ENCODE peak calls at places on chromosomes 16 and 17, in nine cellular contexts. P, U, C, R, Y, W, Q, B and N are unnamed samples. For H3K4me1, the result is how much of the 10 kb centered on the place peaks cover.

GRCh38 chr17:28728364-28729200 is at the start of gene NEK8:
- DNase-seq in W (peak), P (peak), B (peak), Y (peak), C (peak), Q (peak), R (peak), U (peak), N (no peak)

GRCh38 chr17:80071116-80071980 is 30.0 kb upstream of the GAA start:
- DNase-seq in P (no peak), U (peak), R (no peak), B (no peak), Q (peak), W (peak), Y (peak), C (peak), N (no peak)

GRCh38 chr16:10776280-10776679 is 32.6 kb downstream of the NUBP1 start:
- DNase-seq in R (no peak), B (no peak), Y (no peak), P (no peak), Q (no peak), C (no peak), W (no peak), U (no peak), N (no peak)

GRCh38 chr16:72013888-72014538 is 5.5 kb downstream of the DHODH start:
- DNase-seq in C (peak), R (no peak), P (no peak), B (peak), Y (no peak), W (peak), Q (no peak), U (no peak), N (no peak)

GRCh38 chr16:85984947-85985451 is 86.0 kb downstream of the IRF8 start:
- DNase-seq in W (no peak), B (peak), C (peak), U (no peak), P (no peak), Y (no peak), Q (no peak), R (no peak), N (no peak)

GRCh38 chr16:85266857-85267256 is 154.6 kb upstream of the CIBAR2 start:
- DNase-seq in P (no peak), U (no peak), C (no peak), Q (no peak), Y (no peak), B (no peak), W (no peak), R (no peak), N (no peak)

GRCh38 chr16:35506018-35506897 is 2046.8 kb downstream of the TP53TG3F start:
- DNase-seq in P (no peak), C (no peak), B (no peak), Y (no peak), W (no peak), U (no peak), Q (no peak), R (no peak), N (no peak)

GRCh38 chr17:58252141-58252540 is 13.8 kb downstream of the LPO start:
- DNase-seq in W (no peak), P (no peak), Q (no peak), C (no peak), U (no peak), B (no peak), R (no peak), Y (no peak), N (no peak)

GRCh38 chr17:1779571-1780074 is 17.8 kb downstream of the SERPINF1 start:
- DNase-seq in U (peak), Q (peak), B (no peak), W (peak), R (no peak), Y (no peak), C (peak), P (no peak), N (no peak)

GRCh38 chr16:28264656-28265055 is 27.7 kb upstream of the SBK1 start:
- DNase-seq in C (peak), R (no peak), Q (peak), Y (no peak), W (peak), B (no peak), U (no peak), P (no peak), N (no peak)

GRCh38 chr16:85220125-85220839 is 108.0 kb upstream of the CIBAR2 start:
- DNase-seq in Q (peak), W (peak), P (no peak), U (peak), R (peak), B (no peak), C (peak), Y (no peak), N (no peak)

GRCh38 chr16:69324013-69324531 is 6.3 kb downstream of the PDF start:
- DNase-seq in R (peak), P (no peak), B (peak), Y (no peak), Q (peak), U (peak), W (peak), C (peak), N (no peak)

GRCh38 chr16:85699628-85700027 is 10.9 kb upstream of the GINS2 start:
- DNase-seq in C (peak), Q (no peak), B (no peak), Y (no peak), W (no peak), P (no peak), R (no peak), U (no peak), N (no peak)

GRCh38 chr16:84905965-84906460 is 86.2 kb downstream of the CRISPLD2 start:
- DNase-seq in U (no peak), B (no peak), W (no peak), Y (no peak), R (no peak), C (no peak), Q (no peak), P (no peak), N (no peak)

GRCh38 chr17:51601622-51602261 is 341.4 kb downstream of the UTP18 start:
- DNase-seq in R (no peak), U (no peak), W (no peak), P (no peak), Y (no peak), B (no peak), C (no peak), Q (no peak), N (no peak)

GRCh38 chr16:11047057-11047456 is 102.7 kb downstream of the CLEC16A start:
- DNase-seq in U (no peak), C (no peak), B (no peak), P (no peak), R (no peak), W (no peak), Q (peak), Y (no peak), N (no peak)

GRCh38 chr17:12622726-12623125 is 43.0 kb upstream of the MYOCD start:
- DNase-seq in C (no peak), P (no peak), B (no peak), U (no peak), W (no peak), R (no peak), Q (no peak), Y (no peak), N (no peak)

GRCh38 chr16:19517424-19518089 is 4.3 kb downstream of the GDE1 start:
- DNase-seq in P (no peak), W (no peak), U (no peak), R (no peak), Y (no peak), B (no peak), C (no peak), Q (no peak), N (no peak)

GRCh38 chr17:50893183-50893993 is 27.2 kb upstream of the TOB1 start:
- DNase-seq in U (peak), P (no peak), C (no peak), B (no peak), W (no peak), Q (no peak), Y (no peak), R (no peak), N (no peak)

GRCh38 chr17:2943971-2944370 is 119.4 kb downstream of the OR1D5 start:
- DNase-seq in U (no peak), B (no peak), Y (no peak), P (no peak), R (no peak), W (no peak), C (no peak), Q (no peak), N (no peak)

GRCh38 chr17:80877095-80877828 is 114.4 kb upstream of the CHMP6 start:
- DNase-seq in B (peak), Y (no peak), U (no peak), W (no peak), Q (peak), P (no peak), C (no peak), R (no peak), N (no peak)

GRCh38 chr17:35160354-35161201 is 13.0 kb downstream of the UNC45B start:
- DNase-seq in P (peak), R (no peak), Y (no peak), Q (no peak), B (peak), U (no peak), W (no peak), C (no peak), N (no peak)

GRCh38 chr17:2146132-2146871 is 91.4 kb downstream of the HIC1 start:
- DNase-seq in W (no peak), P (no peak), U (no peak), Y (no peak), C (no peak), B (no peak), Q (no peak), R (peak), N (no peak)

GRCh38 chr16:24854607-24855171 is 8.9 kb downstream of the SLC5A11 start:
- DNase-seq in C (no peak), P (no peak), Y (no peak), W (no peak), U (no peak), B (no peak), R (no peak), Q (no peak), N (no peak)

GRCh38 chr17:78838574-78839005 is 2.0 kb downstream of the USP36 start:
- DNase-seq in Q (no peak), P (no peak), B (peak), U (no peak), Y (no peak), W (no peak), C (no peak), R (no peak), N (no peak)

GRCh38 chr17:75516619-75517276 is 420 bp downstream of the TSEN54 start:
- DNase-seq in Y (no peak), Q (no peak), P (no peak), W (no peak), R (peak), U (no peak), C (no peak), B (peak), N (no peak)

GRCh38 chr17:8861482-8862181 is 5.8 kb downstream of the PIK3R6 start:
- DNase-seq in Y (no peak), Q (no peak), C (no peak), W (no peak), U (no peak), B (no peak), P (no peak), R (no peak), N (no peak)

GRCh38 chr17:43430936-43431649 is 32.3 kb downstream of the ARL4D start:
- DNase-seq in U (no peak), W (no peak), Y (no peak), B (no peak), Q (no peak), C (no peak), P (no peak), R (no peak), N (no peak)

DNA sequence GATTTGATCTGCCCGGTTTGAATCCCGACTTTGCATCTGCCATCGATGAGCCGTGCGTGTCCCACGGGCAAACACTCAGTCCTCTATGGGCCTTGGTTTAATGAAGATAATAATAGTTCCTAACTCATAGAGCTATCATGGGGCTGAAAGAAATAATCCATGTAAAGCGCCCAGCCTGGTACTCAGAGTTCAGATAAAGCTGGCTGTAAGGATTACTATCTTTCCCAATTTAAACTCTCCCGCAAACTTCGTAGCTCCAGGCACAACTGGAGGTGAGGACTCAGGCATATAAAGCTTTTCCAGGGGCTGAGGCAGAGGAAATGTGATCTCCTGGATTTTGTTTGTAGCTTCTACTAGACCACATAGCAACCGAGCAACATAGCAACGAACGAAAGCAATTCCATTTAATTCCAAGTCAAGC is 16.3 kb downstream of the ALOX15 start:
- DNase-seq in C (no peak), P (no peak), Q (peak), B (no peak), W (no peak), Y (no peak), R (peak), U (no peak), N (no peak)
- H3K27ac ChIP-seq in C (no peak), P (no peak), Q (peak), B (no peak), W (peak), Y (no peak), R (no peak), U (no peak), N (no peak)

GRCh38 chr16:50284131-50284911 is 18.0 kb downstream of the ADCY7 start:
- DNase-seq in C (no peak), U (no peak), Q (peak), B (peak), W (peak), R (peak), P (no peak), Y (no peak), N (no peak)
- H3K4me1 ChIP-seq in C (under half), U (under half), Q (under half), B (half or more), W (under half), R (under half), P (half or more), Y (under half), N (under half)

GRCh38 chr17:38458521-38458920 is 30.3 kb downstream of the ARHGAP23 start:
- DNase-seq in Y (no peak), R (no peak), U (no peak), B (no peak), Q (no peak), C (no peak), W (no peak), P (no peak), N (no peak)
- H3K27ac ChIP-seq in Y (no peak), R (no peak), U (no peak), B (peak), Q (no peak), C (no peak), W (no peak), P (no peak), N (no peak)

GRCh38 chr17:10699861-10700260 is 2.5 kb downstream of the ADPRM start:
- DNase-seq in R (no peak), Q (no peak), P (no peak), Y (no peak), W (no peak), B (no peak), U (no peak), C (no peak), N (no peak)
- H3K4me1 ChIP-seq in R (under half), Q (under half), P (half or more), Y (under half), W (under half), B (under half), U (under half), C (under half), N (under half)

GRCh38 chr17:4199818-4200402 is 56.9 kb downstream of the CYB5D2 start:
- DNase-seq in P (no peak), U (no peak), R (no peak), B (no peak), W (no peak), C (no peak), Y (no peak), Q (no peak), N (peak)
- H3K27ac ChIP-seq in P (no peak), U (no peak), R (no peak), B (no peak), W (no peak), C (no peak), Y (peak), Q (no peak), N (no peak)

GRCh38 chr16:70701998-70702397 is 16.1 kb upstream of the MTSS2 start:
- DNase-seq in Y (no peak), Q (no peak), U (no peak), W (no peak), R (no peak), P (no peak), B (no peak), C (no peak), N (no peak)
- H3K4me1 ChIP-seq in Y (half or more), Q (half or more), U (half or more), W (half or more), R (under half), P (under half), B (under half), C (under half), N (under half)

GRCh38 chr17:40100669-40101366 is 429 bp upstream of the NR1D1 start:
- DNase-seq in W (peak), Y (peak), B (peak), C (peak), U (peak), P (peak), Q (peak), R (peak), N (no peak)
- H3K27ac ChIP-seq in W (peak), Y (peak), B (peak), C (peak), U (peak), P (peak), Q (peak), R (peak), N (no peak)

GRCh38 chr16:20904507-20905079 is 4.0 kb downstream of the LYRM1 start:
- DNase-seq in Y (no peak), W (no peak), B (no peak), R (no peak), P (no peak), C (no peak), U (peak), Q (no peak), N (no peak)

GRCh38 chr16:20906871-20907255 is 6.3 kb downstream of the LYRM1 start:
- DNase-seq in R (no peak), C (no peak), Q (no peak), W (no peak), P (no peak), B (no peak), U (no peak), Y (no peak), N (no peak)

GRCh38 chr16:20905576-20905975 is 5.0 kb downstream of the LYRM1 start:
- DNase-seq in Y (no peak), C (no peak), R (no peak), U (no peak), P (no peak), Q (no peak), W (no peak), B (no peak), N (no peak)

GRCh38 chr16:20903889-20904506 is 3.4 kb downstream of the LYRM1 start:
- DNase-seq in Y (no peak), P (no peak), B (no peak), U (no peak), C (no peak), Q (no peak), R (no peak), W (no peak), N (no peak)

GRCh38 chr16:20906225-20906870 is 5.8 kb downstream of the LYRM1 start:
- DNase-seq in W (no peak), P (no peak), Q (no peak), Y (no peak), C (no peak), U (peak), R (no peak), B (no peak), N (no peak)
- H3K4me1 ChIP-seq in W (under half), P (under half), Q (half or more), Y (half or more), C (under half), U (half or more), R (half or more), B (under half), N (under half)